ENCODE peak calls at places on chromosomes 5 and 9, in five cellular contexts. One of them, this sample, is unnamed. For H3K27me3, the result is how much of the 10 kb centered on the place peaks cover.

GRCh38 chr5:140576776-140577201 is 12.2 kb downstream of the SLC35A4 start:
- DNase-seq in breast epithelium: no peak
- DNase-seq in CD4-positive, alpha-beta memory T cell: no peak
- DNase-seq in AG04450: no peak
- DNase-seq in stomach: no peak
- DNase-seq in this sample: no peak

GRCh38 chr9:133256057-133256461 is 18.9 kb downstream of the ABO start:
- DNase-seq in stomach: no peak
- DNase-seq in AG04450: no peak
- DNase-seq in breast epithelium: no peak
- DNase-seq in CD4-positive, alpha-beta memory T cell: no peak
- DNase-seq in this sample: no peak

GRCh38 chr5:122805481-122805880 is 30.6 kb downstream of the SNX2 start:
- DNase-seq in CD4-positive, alpha-beta memory T cell: no peak
- DNase-seq in AG04450: no peak
- DNase-seq in breast epithelium: no peak
- DNase-seq in stomach: no peak
- DNase-seq in this sample: no peak

GRCh38 chr9:76810377-76810957 is 46.2 kb downstream of the PCA3 start:
- DNase-seq in stomach: no peak
- DNase-seq in AG04450: peak
- DNase-seq in CD4-positive, alpha-beta memory T cell: no peak
- DNase-seq in breast epithelium: no peak
- DNase-seq in this sample: peak

GRCh38 chr5:149745-150450 is 41.4 kb upstream of the LRRC14B start:
- DNase-seq in AG04450: no peak
- DNase-seq in stomach: no peak
- DNase-seq in breast epithelium: no peak
- DNase-seq in CD4-positive, alpha-beta memory T cell: no peak
- DNase-seq in this sample: no peak

GRCh38 chr9:109001275-109001676 is 12.0 kb downstream of the CTNNAL1 start:
- DNase-seq in stomach: no peak
- DNase-seq in CD4-positive, alpha-beta memory T cell: no peak
- DNase-seq in breast epithelium: no peak
- DNase-seq in AG04450: no peak
- DNase-seq in this sample: no peak

GRCh38 chr5:23042231-23042630 is 189.1 kb upstream of the CDH12 start:
- DNase-seq in stomach: no peak
- DNase-seq in breast epithelium: no peak
- DNase-seq in AG04450: no peak
- DNase-seq in CD4-positive, alpha-beta memory T cell: no peak
- DNase-seq in this sample: no peak

GRCh38 chr5:36982146-36982545 is 105.6 kb downstream of the NIPBL start:
- DNase-seq in CD4-positive, alpha-beta memory T cell: no peak
- DNase-seq in breast epithelium: no peak
- DNase-seq in stomach: no peak
- DNase-seq in AG04450: no peak
- DNase-seq in this sample: no peak

GRCh38 chr5:14545308-14545707 is 36.3 kb upstream of the OTULINL start:
- DNase-seq in stomach: no peak
- DNase-seq in CD4-positive, alpha-beta memory T cell: no peak
- DNase-seq in breast epithelium: no peak
- DNase-seq in AG04450: no peak
- DNase-seq in this sample: peak

GRCh38 chr5:140362875-140363630 is 3.1 kb downstream of the SLC4A9 start:
- DNase-seq in stomach: peak
- DNase-seq in CD4-positive, alpha-beta memory T cell: peak
- DNase-seq in AG04450: no peak
- DNase-seq in breast epithelium: peak
- DNase-seq in this sample: peak

GRCh38 chr5:132013006-132013689 is 1.7 kb upstream of the ACSL6 start:
- DNase-seq in breast epithelium: peak
- DNase-seq in stomach: peak
- DNase-seq in CD4-positive, alpha-beta memory T cell: no peak
- DNase-seq in AG04450: no peak
- DNase-seq in this sample: no peak

GRCh38 chr5:148808864-148809642 is 17.4 kb upstream of the ADRB2 start:
- DNase-seq in AG04450: no peak
- DNase-seq in stomach: no peak
- DNase-seq in CD4-positive, alpha-beta memory T cell: peak
- DNase-seq in breast epithelium: no peak
- DNase-seq in this sample: no peak
- H3K27me3 ChIP-seq in AG04450: under half
- H3K27me3 ChIP-seq in stomach: under half
- H3K27me3 ChIP-seq in CD4-positive, alpha-beta memory T cell: under half
- H3K27me3 ChIP-seq in breast epithelium: under half
- H3K27me3 ChIP-seq in this sample: under half

DNA sequence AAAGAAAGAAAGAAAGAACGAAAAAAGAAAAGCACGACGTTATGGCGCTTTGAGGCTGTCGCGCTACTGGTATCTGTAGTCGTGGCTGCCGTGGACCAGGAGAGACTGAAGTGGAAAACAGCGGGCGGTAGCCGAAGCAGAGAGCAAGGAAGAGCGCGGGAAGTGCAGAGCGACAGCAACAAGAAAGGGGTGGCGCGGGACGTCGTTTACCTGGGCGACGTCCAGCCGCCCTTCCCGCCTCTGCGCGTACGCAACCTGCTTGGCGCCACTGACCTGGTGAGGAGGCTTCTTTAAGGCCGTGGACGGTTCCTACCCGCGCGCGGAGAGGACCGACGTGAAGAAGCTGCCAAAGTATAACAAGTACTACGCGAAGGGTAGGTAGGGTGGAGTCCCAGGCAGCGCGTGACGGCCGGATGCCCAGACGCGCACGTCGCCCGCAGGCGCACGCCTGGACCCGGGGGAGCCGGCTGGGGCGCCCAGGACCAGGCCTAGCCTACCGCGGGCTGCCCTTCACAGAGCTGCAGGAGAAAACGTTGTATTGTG is 15.4 kb downstream of the CCL28 start:
- DNase-seq in breast epithelium: peak
- DNase-seq in AG04450: no peak
- DNase-seq in CD4-positive, alpha-beta memory T cell: peak
- DNase-seq in stomach: peak
- DNase-seq in this sample: no peak
- H3K27me3 ChIP-seq in breast epithelium: under half
- H3K27me3 ChIP-seq in AG04450: under half
- H3K27me3 ChIP-seq in CD4-positive, alpha-beta memory T cell: under half
- H3K27me3 ChIP-seq in stomach: under half
- H3K27me3 ChIP-seq in this sample: under half

GRCh38 chr5:151900876-151901275 is 23.8 kb downstream of the GLRA1 start:
- DNase-seq in stomach: no peak
- DNase-seq in AG04450: no peak
- DNase-seq in breast epithelium: no peak
- DNase-seq in CD4-positive, alpha-beta memory T cell: no peak
- DNase-seq in this sample: no peak
- H3K27me3 ChIP-seq in stomach: under half
- H3K27me3 ChIP-seq in AG04450: under half
- H3K27me3 ChIP-seq in breast epithelium: under half
- H3K27me3 ChIP-seq in CD4-positive, alpha-beta memory T cell: under half
- H3K27me3 ChIP-seq in this sample: under half

GRCh38 chr9:124500028-124500795 is 7.0 kb downstream of the NR5A1 start:
- DNase-seq in stomach: no peak
- DNase-seq in CD4-positive, alpha-beta memory T cell: no peak
- DNase-seq in AG04450: no peak
- DNase-seq in breast epithelium: no peak
- DNase-seq in this sample: no peak
- H3K27me3 ChIP-seq in stomach: half or more
- H3K27me3 ChIP-seq in CD4-positive, alpha-beta memory T cell: under half
- H3K27me3 ChIP-seq in AG04450: half or more
- H3K27me3 ChIP-seq in breast epithelium: under half
- H3K27me3 ChIP-seq in this sample: under half

This sample was measured in HL-60.